ENCODE peak calls at places on chromosomes 5 and 9, in seven cellular contexts. M is transverse colon, K is HepG2, Q is A549, S is upper lobe of left lung, G is suprapubic skin, H is stomach. T is an unnamed sample.

GRCh38 chr9:115088856-115089255 is 29.1 kb downstream of the TNC start:
- DNase-seq in M (no peak), G (no peak), S (no peak), Q (no peak), H (no peak), K (no peak), T (no peak)

GRCh38 chr5:140145818-140146522 is 20.2 kb downstream of the IGIP start:
- DNase-seq in M (peak; percentile 76), S (peak; percentile 96), H (peak; percentile 84), K (peak; percentile 38), Q (peak; percentile 51), G (no peak), T (peak; percentile 77)

GRCh38 chr9:31119882-31120481 is 1264.5 kb upstream of the ACO1 start:
- DNase-seq in M (peak; percentile 12), H (peak; percentile 27), K (peak; percentile 19), S (no peak), Q (peak; percentile 21), G (no peak), T (no peak)

GRCh38 chr5:169742773-169743296 is 105.8 kb downstream of the DOCK2 start:
- DNase-seq in H (no peak), M (no peak), K (no peak), S (no peak), G (no peak), Q (no peak), T (peak; percentile 63)

GRCh38 chr5:67206381-67207328 is 10.1 kb upstream of the CD180 start:
- DNase-seq in Q (peak; percentile 84), S (no peak), G (no peak), M (peak; percentile 78), K (peak; percentile 53), H (peak; percentile 72), T (no peak)

GRCh38 chr5:114361724-114362196 is at the start of gene KCNN2:
- DNase-seq in Q (peak; percentile 70), H (peak; percentile 74), G (peak; percentile 67), S (peak; percentile 86), M (peak; percentile 77), K (peak; percentile 23), T (peak; percentile 71)

GRCh38 chr9:2466703-2467102 is 154.9 kb upstream of the VLDLR start:
- DNase-seq in Q (no peak), S (no peak), K (no peak), G (no peak), H (no peak), M (peak; percentile 12), T (no peak)

GRCh38 chr9:112020680-112021596 is 124.3 kb downstream of the UGCG start:
- DNase-seq in G (no peak), S (no peak), K (peak; percentile 13), H (no peak), Q (peak; percentile 86), M (no peak), T (no peak)

DNA sequence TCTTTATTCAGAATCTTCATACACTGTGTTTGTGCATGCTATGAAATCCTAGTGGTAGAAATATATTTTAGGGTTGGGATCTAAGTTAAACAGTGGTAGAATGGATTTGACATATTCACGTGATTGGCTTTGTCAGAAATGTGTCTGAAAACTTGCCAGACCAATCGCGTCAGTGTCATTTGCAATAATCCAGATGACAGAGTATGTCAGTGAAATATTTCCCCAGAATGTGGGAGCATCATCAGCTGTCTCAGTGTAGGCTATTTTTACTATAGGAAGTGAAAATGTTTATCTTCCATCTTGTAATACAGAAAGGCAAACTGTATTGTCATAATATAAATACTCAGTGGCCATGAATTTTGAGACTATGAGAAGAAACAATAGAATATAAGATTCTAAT is 220.6 kb upstream of the EDIL3 start:
- DNase-seq in M (no peak), K (no peak), S (no peak), H (no peak), G (no peak), Q (no peak), T (no peak)
- TF ChIP-seq EP300 in M (no peak), K (no peak), S (no peak), H (no peak), G (no peak), Q (no peak), T (no peak)

GRCh38 chr9:86487222-86487841 is 133.1 kb upstream of the TUT7 start:
- DNase-seq in H (no peak), K (peak; percentile 23), Q (peak; percentile 55), S (no peak), G (no peak), M (no peak), T (no peak)
- TF ChIP-seq CTCF in H (no peak), K (peak; percentile 55), Q (peak; percentile 66), S (peak; percentile 46), G (peak; percentile 30), M (peak; percentile 54), T (peak; percentile 71)

DNA sequence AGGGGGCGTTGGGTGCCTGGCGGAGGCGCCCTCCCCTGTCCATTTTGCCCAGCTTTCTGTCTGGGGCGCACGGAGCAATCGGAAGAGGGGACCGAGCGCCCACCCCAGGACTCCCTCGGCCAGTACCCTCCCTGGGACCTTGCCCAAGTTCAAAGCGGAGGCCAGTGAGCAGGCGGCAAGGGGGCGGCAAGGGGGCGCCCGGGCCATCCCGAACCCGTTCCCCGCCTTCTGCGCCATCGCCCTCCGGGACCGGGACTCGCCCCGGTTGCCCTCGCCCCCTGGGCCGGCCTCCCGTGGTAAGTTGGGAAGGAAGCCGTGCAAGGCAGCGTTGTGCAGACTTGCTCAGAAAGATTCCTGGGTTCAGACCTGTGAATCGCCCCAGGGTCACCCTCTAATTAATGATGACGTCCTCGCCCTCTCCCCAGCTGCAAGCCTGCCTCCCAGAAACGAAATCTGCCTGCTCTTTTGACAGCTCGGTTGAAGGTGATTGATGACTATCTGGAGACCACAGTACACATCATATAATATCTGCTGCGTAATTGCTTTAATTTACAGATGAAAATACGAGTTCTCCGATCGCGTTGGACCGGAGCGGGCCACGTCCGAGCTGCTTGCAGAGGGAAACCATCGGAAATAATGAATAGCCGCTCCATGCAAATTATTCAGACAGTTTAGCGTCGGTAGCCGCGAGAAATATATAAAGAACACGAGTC is 1.4 kb upstream of the IRX4 start:
- DNase-seq in M (no peak), G (no peak), H (no peak), Q (no peak), S (no peak), K (no peak), T (no peak)
- H3K4me3 ChIP-seq in M (no peak overlapping the region), G (peak overlapping the region; percentile 60), H (peak overlapping the region; percentile 41), Q (peak overlapping the region; percentile 50), S (no peak overlapping the region), K (no peak overlapping the region), T (no peak overlapping the region)

GRCh38 chr5:160657622-160658458 is 194.2 kb downstream of the ATP10B start:
- DNase-seq in Q (no peak), S (no peak), M (peak; percentile 51), G (no peak), H (no peak), K (no peak), T (no peak)

GRCh38 chr5:160656961-160657570 is 194.9 kb downstream of the ATP10B start:
- DNase-seq in Q (no peak), K (no peak), S (no peak), M (peak; percentile 26), G (no peak), H (no peak), T (no peak)

GRCh38 chr5:160651682-160652645 is 200.0 kb downstream of the ATP10B start:
- DNase-seq in Q (no peak), G (no peak), K (no peak), H (no peak), M (no peak), S (no peak), T (no peak)

DNA sequence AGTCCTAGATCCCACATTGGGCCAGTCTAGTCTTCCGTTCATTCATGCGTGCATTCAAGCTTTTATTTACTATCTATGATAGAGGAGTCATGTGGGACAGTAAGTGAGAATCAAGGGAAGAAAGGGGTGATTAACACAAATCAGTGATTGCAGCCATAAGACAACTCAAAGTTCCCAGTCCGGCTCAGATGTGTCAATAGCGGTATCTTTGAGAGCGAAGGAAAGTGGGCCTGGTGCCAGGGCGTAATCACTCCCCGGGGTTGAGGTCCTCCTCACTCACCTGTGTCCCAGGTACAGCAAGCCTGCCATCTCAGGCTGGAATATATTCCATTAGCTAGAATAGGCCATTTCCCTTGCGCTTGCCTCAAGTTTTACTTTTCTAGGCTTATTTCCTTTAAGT is 196.3 kb downstream of the ATP10B start:
- DNase-seq in M (peak; percentile 94), K (no peak), G (no peak), S (no peak), H (peak; percentile 62), Q (no peak), T (no peak)
- TF ChIP-seq EP300 in M (no peak), K (no peak), G (no peak), S (no peak), H (no peak), Q (no peak), T (no peak)

T was measured in ovary.